ENCODE peak calls at places on chromosomes 2 and 18, in four cellular contexts. K is pancreas, X is fibroblast of mammary gland, J is upper lobe of right lung. I is an unnamed sample.

GRCh38 chr18:51194604-51195003 is 2.9 kb downstream of the MEX3C start:
- DNase-seq in K (no peak), X (no peak), J (no peak), I (peak)

GRCh38 chr2:157339965-157340655 is 14.5 kb upstream of the ERMN start:
- DNase-seq in K (no peak), X (peak), J (no peak), I (no peak)

GRCh38 chr2:241775223-241776177 is 1.1 kb upstream of the GAL3ST2 start:
- DNase-seq in K (no peak), X (no peak), J (peak), I (no peak)

GRCh38 chr2:95350320-95351079 is 52.0 kb upstream of the FAHD2A start:
- DNase-seq in K (no peak), X (no peak), J (peak), I (no peak)

GRCh38 chr2:126674075-126674744 is 18.3 kb downstream of the GYPC start:
- DNase-seq in K (no peak), X (no peak), J (no peak), I (no peak)

GRCh38 chr2:234596696-234597575 is 100.1 kb upstream of the ARL4C start:
- DNase-seq in K (no peak), X (no peak), J (no peak), I (no peak)

GRCh38 chr2:101961287-101962242 is 30.2 kb upstream of the IL1R2 start:
- DNase-seq in K (no peak), X (peak), J (peak), I (peak)

GRCh38 chr18:13416208-13416607 is 197.6 kb downstream of the LDLRAD4 start:
- DNase-seq in K (no peak), X (no peak), J (no peak), I (no peak)

GRCh38 chr2:10407432-10407831 is 40.7 kb downstream of the ODC1 start:
- DNase-seq in K (no peak), X (no peak), J (no peak), I (no peak)

GRCh38 chr2:120852200-120852815 is 116.6 kb downstream of the GLI2 start:
- DNase-seq in K (no peak), X (no peak), J (peak), I (no peak)

GRCh38 chr2:85259101-85259590 is 68.6 kb downstream of the TGOLN2 start:
- DNase-seq in K (no peak), X (peak), J (no peak), I (peak)

GRCh38 chr2:16654775-16655456 is 10.7 kb downstream of the CYRIA start:
- DNase-seq in K (no peak), X (no peak), J (no peak), I (no peak)

GRCh38 chr2:233199870-233200269 is 51.6 kb upstream of the ATG16L1 start:
- DNase-seq in K (no peak), X (no peak), J (no peak), I (no peak)

GRCh38 chr2:113760400-113760799 is 4.0 kb upstream of the SLC35F5 start:
- DNase-seq in K (no peak), X (peak), J (no peak), I (peak)

GRCh38 chr18:23356915-23357421 is 96.1 kb upstream of the RIOK3 start:
- DNase-seq in K (no peak), X (peak), J (no peak), I (peak)

GRCh38 chr2:26901326-26902183 is 53.6 kb downstream of the DPYSL5 start:
- DNase-seq in K (no peak), X (peak), J (no peak), I (peak)

GRCh38 chr18:76416935-76417334 is 78.1 kb downstream of the ZNF516 start:
- DNase-seq in K (no peak), X (peak), J (no peak), I (peak)

GRCh38 chr2:237485844-237486243 is 1.2 kb upstream of the MLPH start:
- DNase-seq in K (no peak), X (peak), J (no peak), I (no peak)
- H3K4me3 ChIP-seq in K (no peak), X (peak), J (peak), I (peak)

DNA sequence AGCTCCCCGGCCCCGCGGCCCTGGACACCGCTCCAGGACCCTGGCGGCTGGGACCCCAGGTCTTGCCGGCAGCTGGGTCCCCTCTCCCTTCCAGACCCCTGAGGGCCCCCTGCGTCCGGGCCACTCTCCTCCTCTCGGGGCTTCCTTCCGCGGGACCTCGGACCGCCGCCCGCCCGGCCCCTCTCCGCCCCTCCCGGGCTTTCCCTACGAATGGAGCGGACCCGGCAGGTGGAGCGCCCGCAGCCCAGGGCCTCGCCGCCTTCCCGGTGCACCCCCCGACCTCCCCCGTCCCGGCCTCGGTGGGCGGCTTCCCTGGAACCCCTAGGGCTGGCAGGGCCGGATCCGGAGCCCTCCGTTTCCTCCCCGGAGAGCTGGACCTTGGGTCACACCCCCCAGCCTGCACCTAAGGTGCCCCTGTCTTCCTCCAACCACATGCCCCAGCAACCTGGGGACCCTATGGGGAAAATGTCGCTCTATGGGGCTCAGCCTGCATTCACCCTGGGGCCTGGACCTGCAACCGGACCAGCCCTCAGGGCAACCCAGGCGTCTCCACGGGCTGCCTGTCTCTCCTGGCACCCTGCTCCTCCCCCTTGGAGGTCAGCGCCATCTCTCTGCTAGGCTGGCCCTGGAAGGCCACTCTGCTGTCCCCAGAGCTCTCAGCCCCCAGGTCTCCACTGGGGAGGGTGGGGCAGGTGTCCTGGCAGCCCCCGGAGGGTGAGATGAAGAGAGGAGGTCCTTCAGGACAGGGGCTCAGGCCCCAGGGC is 730 bp downstream of the B3GNT7 start:
- DNase-seq in K (no peak), X (no peak), J (no peak), I (no peak)
- H3K4me3 ChIP-seq in K (peak), X (no peak), J (peak), I (no peak)

GRCh38 chr2:74080346-74080745 is 67.4 kb downstream of the BOLA3 start:
- DNase-seq in K (no peak), X (peak), J (no peak), I (peak)
- H3K4me3 ChIP-seq in K (no peak), X (no peak), J (peak), I (no peak)

GRCh38 chr2:149330127-149331022 is at the start of gene LYPD6:
- DNase-seq in K (peak), X (peak), J (peak), I (peak)
- H3K4me3 ChIP-seq in K (peak), X (peak), J (peak), I (peak)

GRCh38 chr2:181399046-181399445 is 58.1 kb upstream of the ITGA4 start:
- DNase-seq in K (no peak), X (no peak), J (no peak), I (no peak)

GRCh38 chr2:181396575-181397062 is 60.6 kb upstream of the ITGA4 start:
- DNase-seq in K (no peak), X (peak), J (no peak), I (peak)

GRCh38 chr2:181397331-181397730 is 59.9 kb upstream of the ITGA4 start:
- DNase-seq in K (no peak), X (no peak), J (no peak), I (no peak)

GRCh38 chr2:181395871-181396574 is 61.2 kb upstream of the ITGA4 start:
- DNase-seq in K (no peak), X (no peak), J (no peak), I (no peak)

GRCh38 chr2:181398000-181398399 is 59.2 kb upstream of the ITGA4 start:
- DNase-seq in K (no peak), X (no peak), J (no peak), I (no peak)
- H3K4me3 ChIP-seq in K (no peak), X (no peak), J (no peak), I (no peak)

GRCh38 chr18:58416014-58416703 is 212.7 kb downstream of the ALPK2 start:
- DNase-seq in K (no peak), X (no peak), J (no peak), I (no peak)
- H3K4me3 ChIP-seq in K (no peak), X (no peak), J (no peak), I (no peak)

I was measured in choroid plexus epithelial cell.